ENCODE peak calls at places on chromosome 18, in five cellular contexts. Z is breast epithelium, K is A549, M is tibial nerve, P is adrenal gland. D is an unnamed sample.

GRCh38 chr18:7982216-7982615 is 415.1 kb downstream of the PTPRM start:
- DNase-seq in K (no peak), Z (no peak), P (no peak), M (no peak), D (no peak)

GRCh38 chr18:31619291-31619690 is 27.6 kb downstream of the TTR start:
- DNase-seq in P (no peak), K (no peak), M (no peak), Z (no peak), D (no peak)

GRCh38 chr18:56374005-56374655 is 264.3 kb downstream of the TXNL1 start:
- DNase-seq in M (no peak), Z (no peak), K (peak), P (no peak), D (no peak)

GRCh38 chr18:11320981-11321380 is 171.6 kb upstream of the PIEZO2 start:
- DNase-seq in M (no peak), K (no peak), Z (no peak), P (no peak), D (no peak)

GRCh38 chr18:42183746-42184145 is 228.7 kb downstream of the PIK3C3 start:
- DNase-seq in P (peak), M (no peak), Z (no peak), K (peak), D (no peak)

GRCh38 chr18:52150050-52150449 is 189.9 kb upstream of the DCC start:
- DNase-seq in K (no peak), Z (no peak), M (no peak), P (no peak), D (no peak)

GRCh38 chr18:11047156-11047555 is 102.2 kb downstream of the PIEZO2 start:
- DNase-seq in Z (no peak), P (no peak), M (no peak), K (no peak), D (no peak)

GRCh38 chr18:10340821-10341220 is 113.6 kb upstream of the APCDD1 start:
- DNase-seq in K (no peak), M (no peak), Z (no peak), P (no peak), D (no peak)

GRCh38 chr18:57555134-57555533 is 31.4 kb downstream of the FECH start:
- DNase-seq in K (no peak), M (no peak), P (no peak), Z (no peak), D (no peak)

GRCh38 chr18:9380101-9380500 is 45.5 kb downstream of the TWSG1 start:
- DNase-seq in P (no peak), K (no peak), M (no peak), Z (no peak), D (no peak)

GRCh38 chr18:55781481-55781957 is 193.5 kb upstream of the TCF4 start:
- DNase-seq in M (peak), P (peak), Z (no peak), K (peak), D (no peak)

GRCh38 chr18:47260138-47260923 is 8.9 kb upstream of the SKOR2 start:
- DNase-seq in Z (no peak), K (peak), P (peak), M (no peak), D (no peak)

GRCh38 chr18:60019463-60019840 is 119.7 kb downstream of the PMAIP1 start:
- DNase-seq in Z (no peak), K (no peak), P (no peak), M (no peak), D (no peak)

GRCh38 chr18:59008302-59008974 is 131.2 kb upstream of the SEC11C start:
- DNase-seq in P (no peak), Z (no peak), K (peak), M (no peak), D (no peak)

GRCh38 chr18:31685097-31686082 is 1.0 kb upstream of the B4GALT6 start:
- DNase-seq in K (peak), M (no peak), P (peak), Z (peak), D (no peak)

DNA sequence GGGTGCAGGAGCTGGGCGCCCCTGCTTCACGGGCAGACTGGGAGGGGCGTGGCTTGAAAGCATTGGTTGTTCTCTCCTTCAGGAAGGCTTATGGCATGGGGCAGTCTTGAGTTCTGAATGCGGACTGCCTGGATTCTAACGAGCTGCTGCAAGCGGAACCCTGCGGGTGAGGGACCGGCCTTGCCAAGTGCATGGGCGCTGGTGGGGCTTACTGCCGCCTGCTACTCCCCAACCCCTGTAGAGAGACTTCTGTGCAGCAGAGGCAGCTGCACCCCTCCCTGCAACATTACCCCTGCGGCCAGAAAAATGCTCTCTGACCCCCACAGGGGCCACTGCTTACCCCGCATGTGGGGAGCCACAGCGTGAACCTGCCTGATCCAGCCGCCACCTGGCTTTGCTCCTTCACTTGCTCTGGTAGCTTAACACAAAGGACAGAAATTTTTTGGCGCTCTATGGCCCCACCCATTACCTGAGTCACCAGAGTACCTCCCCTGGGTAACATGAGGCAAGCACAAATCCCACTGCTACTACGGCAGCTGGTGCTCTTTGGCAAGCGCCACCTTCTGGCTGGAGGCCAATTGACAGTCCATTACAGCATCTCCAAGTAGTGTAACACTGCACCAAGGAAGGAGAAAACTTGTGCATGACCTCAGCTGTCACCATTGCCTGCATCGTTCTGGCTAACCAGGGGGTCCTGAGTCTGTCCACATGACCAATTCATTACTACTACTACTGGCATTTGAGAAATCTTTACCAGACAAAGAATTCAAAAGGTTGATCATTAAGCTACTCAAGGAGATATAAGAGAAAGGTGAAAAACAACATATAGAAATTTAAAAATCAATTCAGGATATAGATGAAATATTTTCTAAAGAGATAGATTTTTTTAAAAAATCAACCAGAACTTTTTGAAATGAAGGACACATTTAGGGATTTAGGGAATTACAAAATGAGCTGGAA is 35.4 kb downstream of the MYL12B start:
- DNase-seq in M (peak), Z (peak), K (peak), P (peak), D (no peak)
- TF ChIP-seq POLR2A in M (no peak), Z (no peak), K (peak), P (peak), D (no peak)

GRCh38 chr18:78982186-78982585 is 2.6 kb downstream of the SALL3 start:
- DNase-seq in Z (no peak), P (no peak), M (no peak), K (no peak), D (peak)

GRCh38 chr18:78980777-78981651 is 1.4 kb downstream of the SALL3 start:
- DNase-seq in M (no peak), Z (no peak), P (no peak), K (no peak), D (peak)

GRCh38 chr18:78984941-78985784 is 5.5 kb downstream of the SALL3 start:
- DNase-seq in Z (no peak), K (peak), P (no peak), M (no peak), D (peak)

GRCh38 chr18:78981652-78981955 is 2.0 kb downstream of the SALL3 start:
- DNase-seq in P (no peak), K (no peak), Z (no peak), M (no peak), D (no peak)

DNA sequence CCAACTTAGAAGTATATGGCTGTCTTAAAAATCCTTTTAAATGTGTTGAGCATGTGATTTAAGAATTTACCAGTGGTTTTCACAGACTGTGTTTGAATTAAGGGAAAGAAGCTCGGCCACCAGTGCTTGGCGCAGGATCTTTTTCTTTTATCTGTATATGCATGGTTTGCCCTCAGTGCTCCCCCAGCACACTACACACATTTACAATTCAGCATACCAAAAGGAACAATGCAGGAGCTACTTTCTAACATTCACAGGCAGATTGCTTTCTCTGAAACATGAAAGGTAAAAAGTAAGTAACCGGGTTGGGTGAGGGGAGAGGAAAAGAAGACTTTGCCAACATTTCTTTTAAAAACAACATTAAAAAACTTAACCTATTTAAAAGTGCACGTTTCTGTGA is 3.9 kb downstream of the SALL3 start:
- DNase-seq in Z (no peak), K (no peak), M (no peak), P (no peak), D (peak)
- H3K4me3 ChIP-seq in Z (no peak), K (no peak), M (no peak), P (no peak), D (peak)

DNA sequence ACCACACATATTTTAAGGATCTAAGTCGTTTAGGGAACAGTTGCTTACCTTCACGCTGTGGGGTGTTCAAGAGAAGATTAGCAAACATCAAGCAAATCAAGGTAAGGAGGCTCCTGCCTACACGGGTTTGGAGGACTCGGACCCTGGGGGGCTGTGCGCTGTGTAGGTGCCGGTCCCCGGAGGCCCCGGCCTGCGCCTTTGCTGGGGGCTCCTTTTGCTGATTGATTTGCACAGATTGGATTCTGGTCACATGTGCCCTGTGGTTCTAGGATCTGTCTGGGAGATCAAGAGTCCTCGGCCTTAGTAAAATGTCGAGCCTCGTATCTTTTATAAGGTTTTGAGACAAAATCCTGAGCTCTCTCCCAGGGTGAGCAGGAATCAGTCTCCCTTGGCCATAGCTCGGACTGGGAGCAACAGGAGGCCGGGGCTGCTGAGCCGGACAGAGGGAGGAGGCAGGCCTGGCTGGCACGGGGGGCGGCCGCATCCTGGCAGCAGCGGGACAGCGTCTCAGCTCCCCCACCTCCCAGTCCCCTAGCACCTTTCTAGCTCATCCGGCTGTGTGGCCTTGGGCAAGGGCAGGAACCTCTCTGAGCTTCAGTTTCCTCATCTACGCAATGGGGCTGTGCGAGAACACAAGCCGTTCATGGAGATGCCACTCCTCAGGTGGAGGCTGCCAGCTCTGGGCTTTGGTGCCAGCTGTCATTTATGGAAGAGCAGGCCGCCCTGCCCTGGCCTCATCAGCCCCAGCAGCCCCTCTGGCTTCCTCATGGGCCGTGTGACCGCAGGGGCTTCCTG is 147.2 kb downstream of the MBP start:
- DNase-seq in P (no peak), K (no peak), Z (no peak), M (no peak), D (peak)
- H3K27ac ChIP-seq in P (no peak), K (no peak), Z (no peak), M (no peak), D (no peak)

DNA sequence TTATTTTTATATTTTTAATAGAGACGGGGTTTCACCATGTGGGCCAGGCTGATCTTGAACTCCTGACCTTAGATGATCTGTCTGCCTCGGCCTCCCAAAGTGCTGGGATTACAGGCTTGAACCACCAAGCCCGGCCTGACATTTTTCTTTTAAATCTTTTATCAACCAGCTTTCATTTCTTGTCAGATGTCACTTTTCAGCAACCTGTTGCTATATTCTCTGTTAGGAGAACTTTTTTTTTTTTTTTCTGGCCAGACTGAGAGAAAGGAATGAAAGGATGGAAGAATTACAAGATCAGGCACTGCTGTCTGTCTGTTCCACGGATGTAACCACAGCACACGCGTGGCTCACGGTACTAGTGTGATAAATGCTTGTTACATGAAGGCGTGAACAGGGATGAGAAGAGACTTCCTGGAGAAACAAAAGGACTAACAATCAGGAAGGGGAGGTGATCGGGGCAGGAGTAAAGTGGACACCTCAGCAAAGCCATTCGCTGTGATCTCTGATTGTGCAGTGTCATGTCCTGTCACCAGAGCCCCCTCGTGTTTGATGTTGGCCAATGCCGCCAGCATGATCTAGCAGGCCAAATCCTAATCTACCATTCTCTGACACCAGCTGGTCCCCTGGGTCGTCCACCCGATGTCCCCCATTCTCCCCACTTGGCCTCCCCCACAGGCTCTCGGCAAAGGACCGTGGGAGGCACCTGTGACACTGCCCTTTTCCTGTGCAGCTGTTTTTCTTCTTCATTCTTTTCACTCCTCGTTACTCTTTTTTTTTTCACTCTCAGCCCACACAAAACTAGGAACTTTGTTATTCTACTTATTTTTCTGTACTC is 146.6 kb downstream of the TGIF1 start:
- DNase-seq in M (peak), Z (no peak), K (no peak), P (peak), D (no peak)
- TF ChIP-seq POLR2A in M (no peak), Z (no peak), K (no peak), P (peak), D (no peak)